ENCODE peak calls at places on chromosomes 2 and 18, in eight cellular contexts. G is NCI-H2029, R is GM03348, Q is glutamatergic neuron, V is neural progenitor cell, B is mesenchymal stem cell, S is fibroblast of the conjunctiva, W is foreskin melanocyte. K is an unnamed sample.

GRCh38 chr2:94994914-94995236 is 30.6 kb upstream of the MAL start:
- DNase-seq in S (no peak), V (no peak), G (no peak), W (no peak), B (no peak), R (no peak), Q (no peak), K (no peak)

GRCh38 chr18:68275616-68276015 is 439.3 kb downstream of the TMX3 start:
- DNase-seq in W (peak), V (no peak), G (no peak), S (peak), Q (no peak), R (peak), B (peak), K (no peak)

GRCh38 chr2:72011356-72011661 is 136.4 kb downstream of the CYP26B1 start:
- DNase-seq in S (no peak), G (no peak), W (no peak), Q (no peak), B (no peak), V (no peak), R (no peak), K (no peak)

GRCh38 chr2:226796840-226797288 is 2.8 kb downstream of the IRS1 start:
- DNase-seq in B (no peak), S (no peak), W (no peak), R (peak), Q (peak), G (no peak), V (no peak), K (no peak)

GRCh38 chr2:104793971-104794370 is 59.9 kb upstream of the POU3F3 start:
- DNase-seq in S (no peak), G (no peak), R (no peak), B (no peak), V (no peak), Q (no peak), W (no peak), K (no peak)

GRCh38 chr2:106582431-106583143 is 95.4 kb downstream of the CD8B2 start:
- DNase-seq in Q (peak), S (peak), R (peak), V (peak), G (peak), B (peak), W (peak), K (peak)

GRCh38 chr2:55827855-55828254 is 95.7 kb downstream of the EFEMP1 start:
- DNase-seq in G (no peak), W (no peak), B (peak), V (no peak), Q (no peak), R (no peak), S (no peak), K (no peak)

GRCh38 chr2:204691911-204692510 is 146.7 kb downstream of the PARD3B start:
- DNase-seq in S (peak), W (peak), R (peak), B (peak), V (peak), G (no peak), Q (no peak), K (peak)

GRCh38 chr2:206482123-206482522 is 38.8 kb downstream of the ADAM23 start:
- DNase-seq in G (no peak), R (no peak), W (no peak), B (no peak), S (no peak), V (no peak), Q (no peak), K (no peak)

K was measured in SK-MEL-5.